ENCODE peak calls at places on chromosomes 1 and 21, in nine cellular contexts. M, B, C, K, W, E, R, N and Q are unnamed samples.

GRCh38 chr1:147050654-147051053 is 112.5 kb downstream of the NBPF12 start:
- DNase-seq in M (no peak), B (no peak), C (no peak), K (no peak), W (no peak), E (no peak), R (no peak), N (no peak), Q (no peak)

GRCh38 chr1:18299441-18300338 is 181.0 kb upstream of the KLHDC7A start:
- DNase-seq in M (no peak), B (no peak), C (peak), K (peak), W (no peak), E (no peak), R (no peak), N (no peak), Q (no peak)

GRCh38 chr21:28885853-28886177 is 106.9 kb downstream of the LTN1 start:
- DNase-seq in M (no peak), B (no peak), C (no peak), K (no peak), W (peak), E (no peak), R (no peak), N (no peak), Q (no peak)

GRCh38 chr1:203440780-203441179 is 34.8 kb upstream of the PRELP start:
- DNase-seq in M (peak), B (no peak), C (no peak), K (peak), W (peak), E (no peak), R (peak), N (peak), Q (peak)

GRCh38 chr1:152151646-152152045 is 7.4 kb downstream of the RPTN start:
- DNase-seq in M (no peak), B (no peak), C (no peak), K (no peak), W (no peak), E (no peak), R (no peak), N (no peak), Q (no peak)

GRCh38 chr1:172951728-172952365 is 98.9 kb downstream of the TNFSF18 start:
- DNase-seq in M (peak), B (no peak), C (no peak), K (peak), W (peak), E (no peak), R (no peak), N (no peak), Q (no peak)

GRCh38 chr1:2535455-2535854 is 5.4 kb upstream of the HES5 start:
- DNase-seq in M (no peak), B (no peak), C (no peak), K (no peak), W (no peak), E (peak), R (no peak), N (no peak), Q (no peak)

GRCh38 chr1:41175546-41175945 is 66.6 kb downstream of the SCMH1 start:
- DNase-seq in M (peak), B (no peak), C (no peak), K (peak), W (no peak), E (no peak), R (no peak), N (no peak), Q (no peak)

GRCh38 chr21:27359141-27359540 is 392.3 kb upstream of the ADAMTS5 start:
- DNase-seq in M (peak), B (no peak), C (no peak), K (peak), W (peak), E (no peak), R (no peak), N (no peak), Q (no peak)

GRCh38 chr21:18204931-18205330 is 39.7 kb upstream of the CHODL start:
- DNase-seq in M (no peak), B (no peak), C (no peak), K (no peak), W (no peak), E (no peak), R (no peak), N (peak), Q (peak)

GRCh38 chr1:227797144-227797543 is 18.3 kb upstream of the PRSS38 start:
- DNase-seq in M (no peak), B (no peak), C (no peak), K (no peak), W (no peak), E (no peak), R (no peak), N (no peak), Q (no peak)

GRCh38 chr1:178945763-178946266 is 74.9 kb upstream of the ANGPTL1 start:
- DNase-seq in M (peak), B (no peak), C (no peak), K (no peak), W (no peak), E (peak), R (no peak), N (no peak), Q (no peak)

GRCh38 chr1:116944613-116945012 is 34.9 kb downstream of the PTGFRN start:
- DNase-seq in M (no peak), B (no peak), C (no peak), K (no peak), W (no peak), E (no peak), R (no peak), N (no peak), Q (no peak)

GRCh38 chr1:18440385-18441226 is 40.1 kb upstream of the KLHDC7A start:
- DNase-seq in M (no peak), B (no peak), C (no peak), K (no peak), W (no peak), E (no peak), R (no peak), N (no peak), Q (no peak)